ENCODE peak calls at places on chromosomes 5 and 9, in five cellular contexts. D is LHCN-M2, G is mesendoderm, L is thyroid gland, A is AG20443. R is an unnamed sample.

GRCh38 chr5:146048994-146049703 is 56.2 kb downstream of the PLAC8L1 start:
- DNase-seq in L (peak), A (peak), D (peak), G (peak), R (no peak)

GRCh38 chr5:58208674-58209073 is 251.2 kb downstream of the PLK2 start:
- DNase-seq in L (no peak), D (no peak), A (no peak), G (no peak), R (no peak)

GRCh38 chr5:149745-150450 is 41.4 kb upstream of the LRRC14B start:
- DNase-seq in D (peak), A (no peak), L (no peak), G (no peak), R (no peak)

GRCh38 chr9:73780916-73781315 is 629.3 kb downstream of the ANXA1 start:
- DNase-seq in A (peak), L (no peak), G (peak), D (peak), R (no peak)

GRCh38 chr5:25090818-25091217 is 446.0 kb upstream of the CDH10 start:
- DNase-seq in G (no peak), A (no peak), D (no peak), L (no peak), R (no peak)

GRCh38 chr5:11955386-11955785 is 51.1 kb upstream of the CTNND2 start:
- DNase-seq in L (no peak), A (no peak), D (no peak), G (no peak), R (no peak)

GRCh38 chr5:76701298-76701697 is 14.6 kb upstream of the F2R start:
- DNase-seq in G (no peak), D (peak), L (no peak), A (peak), R (no peak)

GRCh38 chr9:97864396-97864795 is 11.4 kb downstream of the FOXE1 start:
- DNase-seq in D (peak), G (no peak), A (no peak), L (no peak), R (no peak)

GRCh38 chr5:9546973-9547947 is 1.4 kb upstream of the SEMA5A start:
- DNase-seq in D (peak), A (peak), L (peak), G (peak), R (no peak)

GRCh38 chr5:15693933-15694332 is 194.0 kb downstream of the FBXL7 start:
- DNase-seq in A (no peak), L (no peak), D (no peak), G (peak), R (no peak)

GRCh38 chr5:149962040-149962439 is 1.5 kb downstream of the SLC26A2 start:
- DNase-seq in D (peak), G (peak), A (peak), L (no peak), R (no peak)

GRCh38 chr9:131641618-131642495 is 96.5 kb downstream of the PRRT1B start:
- DNase-seq in A (no peak), L (peak), G (peak), D (no peak), R (no peak)